ENCODE peak calls at places on chromosomes 1 and 21, in six cellular contexts. One of them, this sample, is unnamed.

GRCh38 chr1:23475134-23475628 is 8.8 kb downstream of the ASAP3 start:
- DNase-seq in cardiac muscle cell: peak; percentile 95
- DNase-seq in fibroblast of lung: peak; percentile 93
- DNase-seq in astrocyte: peak; percentile 95
- DNase-seq in tibial artery: no peak
- DNase-seq in GM13977: no peak
- DNase-seq in this sample: no peak

GRCh38 chr1:51605961-51606723 is 10.8 kb upstream of the OSBPL9 start:
- DNase-seq in cardiac muscle cell: no peak
- DNase-seq in fibroblast of lung: no peak
- DNase-seq in astrocyte: no peak
- DNase-seq in tibial artery: no peak
- DNase-seq in GM13977: no peak
- DNase-seq in this sample: no peak

GRCh38 chr21:41879190-41879998 is at the start of gene PRDM15:
- DNase-seq in cardiac muscle cell: peak; percentile 90
- DNase-seq in fibroblast of lung: peak; percentile 87
- DNase-seq in astrocyte: peak; percentile 84
- DNase-seq in tibial artery: peak; percentile 89
- DNase-seq in GM13977: peak; percentile 93
- DNase-seq in this sample: peak; percentile 89

GRCh38 chr1:224138198-224138597 is 24.3 kb downstream of the FBXO28 start:
- DNase-seq in cardiac muscle cell: no peak
- DNase-seq in fibroblast of lung: no peak
- DNase-seq in astrocyte: no peak
- DNase-seq in tibial artery: no peak
- DNase-seq in GM13977: no peak
- DNase-seq in this sample: no peak

GRCh38 chr21:42552407-42553336 is 39.0 kb downstream of the SLC37A1 start:
- DNase-seq in cardiac muscle cell: no peak
- DNase-seq in fibroblast of lung: no peak
- DNase-seq in astrocyte: no peak
- DNase-seq in tibial artery: peak; percentile 40
- DNase-seq in GM13977: no peak
- DNase-seq in this sample: no peak

GRCh38 chr1:200381256-200381980 is 28.4 kb downstream of the ZNF281 start:
- DNase-seq in cardiac muscle cell: no peak
- DNase-seq in fibroblast of lung: peak; percentile 36
- DNase-seq in astrocyte: no peak
- DNase-seq in tibial artery: no peak
- DNase-seq in GM13977: no peak
- DNase-seq in this sample: no peak

GRCh38 chr21:32569261-32570230 is 15.8 kb downstream of the TCP10L start:
- DNase-seq in cardiac muscle cell: peak; percentile 85
- DNase-seq in fibroblast of lung: peak; percentile 82
- DNase-seq in astrocyte: peak; percentile 71
- DNase-seq in tibial artery: peak; percentile 86
- DNase-seq in GM13977: peak; percentile 85
- DNase-seq in this sample: peak; percentile 83

GRCh38 chr1:233631810-233632375 is 18.0 kb downstream of the KCNK1 start:
- DNase-seq in cardiac muscle cell: no peak
- DNase-seq in fibroblast of lung: no peak
- DNase-seq in astrocyte: no peak
- DNase-seq in tibial artery: no peak
- DNase-seq in GM13977: no peak
- DNase-seq in this sample: no peak

GRCh38 chr1:76279387-76279748 is 204.8 kb downstream of the ST6GALNAC3 start:
- DNase-seq in cardiac muscle cell: no peak
- DNase-seq in fibroblast of lung: no peak
- DNase-seq in astrocyte: no peak
- DNase-seq in tibial artery: no peak
- DNase-seq in GM13977: no peak
- DNase-seq in this sample: no peak
- TF ChIP-seq CTCF in cardiac muscle cell: no peak
- TF ChIP-seq CTCF in fibroblast of lung: no peak
- TF ChIP-seq CTCF in astrocyte: no peak
- TF ChIP-seq CTCF in tibial artery: no peak
- TF ChIP-seq CTCF in GM13977: no peak
- TF ChIP-seq CTCF in this sample: no peak

GRCh38 chr1:109877320-109877771 is 33.3 kb upstream of the CSF1 start:
- DNase-seq in cardiac muscle cell: peak; percentile 96
- DNase-seq in fibroblast of lung: peak; percentile 93
- DNase-seq in astrocyte: peak; percentile 89
- DNase-seq in tibial artery: peak; percentile 88
- DNase-seq in GM13977: no peak
- DNase-seq in this sample: no peak
- TF ChIP-seq CTCF in cardiac muscle cell: peak; percentile 40
- TF ChIP-seq CTCF in fibroblast of lung: peak; percentile 15
- TF ChIP-seq CTCF in astrocyte: peak; percentile 19
- TF ChIP-seq CTCF in tibial artery: peak; percentile 20
- TF ChIP-seq CTCF in GM13977: no peak
- TF ChIP-seq CTCF in this sample: no peak

DNA sequence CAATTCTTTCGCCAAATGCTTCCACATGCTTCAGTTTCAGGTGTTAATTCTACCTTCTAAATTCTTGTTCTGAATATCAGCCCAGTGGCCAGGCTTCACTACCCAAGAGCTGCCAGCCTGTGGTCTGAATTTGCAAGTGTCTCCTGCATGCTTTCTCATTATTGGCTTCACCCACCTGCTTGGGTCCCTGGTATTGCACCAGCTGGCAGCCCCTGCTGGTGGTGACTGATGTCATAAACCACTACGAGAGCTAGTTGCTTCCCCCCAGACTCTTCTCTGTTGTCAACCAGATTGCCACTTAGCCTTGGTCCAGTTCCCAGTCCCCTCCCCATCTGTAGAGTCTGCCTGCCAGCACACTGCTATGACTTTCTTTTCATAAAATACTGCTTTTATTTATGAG is 197.7 kb upstream of the DUSP10 start:
- DNase-seq in cardiac muscle cell: no peak
- DNase-seq in fibroblast of lung: no peak
- DNase-seq in astrocyte: no peak
- DNase-seq in tibial artery: no peak
- DNase-seq in GM13977: no peak
- DNase-seq in this sample: no peak
- TF ChIP-seq CTCF in cardiac muscle cell: no peak
- TF ChIP-seq CTCF in fibroblast of lung: no peak
- TF ChIP-seq CTCF in astrocyte: no peak
- TF ChIP-seq CTCF in tibial artery: no peak
- TF ChIP-seq CTCF in GM13977: no peak
- TF ChIP-seq CTCF in this sample: no peak

GRCh38 chr1:112955678-112956502 is at the start of gene SLC16A1:
- DNase-seq in cardiac muscle cell: peak; percentile 98
- DNase-seq in fibroblast of lung: peak; percentile 93
- DNase-seq in astrocyte: peak; percentile 85
- DNase-seq in tibial artery: peak; percentile 94
- DNase-seq in GM13977: peak; percentile 94
- DNase-seq in this sample: peak; percentile 95
- TF ChIP-seq CTCF in cardiac muscle cell: peak; percentile 37
- TF ChIP-seq CTCF in fibroblast of lung: peak; percentile 36
- TF ChIP-seq CTCF in astrocyte: no peak
- TF ChIP-seq CTCF in tibial artery: peak; percentile 11
- TF ChIP-seq CTCF in GM13977: peak; percentile 54
- TF ChIP-seq CTCF in this sample: peak; percentile 54